ENCODE peak calls at places on chromosomes 2 and 18, in nine cellular contexts. N is BJ, W is heart right ventricle, U is cardiac fibroblast, Y is heart left ventricle, R is choroid plexus epithelial cell, I is upper lobe of right lung, O is stomach, P is brain microvascular endothelial cell. F is an unnamed sample.
A peak's percentile ranks its signal among the peaks of the same experiment; 100 is the strongest.

GRCh38 chr18:77089796-77090285 is 42.7 kb downstream of the MBP start:
- DNase-seq in N (no peak), W (no peak), U (no peak), Y (no peak), R (no peak), I (no peak), O (no peak), P (no peak), F (no peak)

GRCh38 chr2:163467206-163467605 is 268.6 kb downstream of the FIGN start:
- DNase-seq in N (no peak), W (no peak), U (no peak), Y (no peak), R (no peak), I (no peak), O (no peak), P (no peak), F (no peak)

GRCh38 chr2:217494572-217494971 is 508.2 kb downstream of the TNS1 start:
- DNase-seq in N (no peak), W (no peak), U (no peak), Y (no peak), R (no peak), I (no peak), O (no peak), P (no peak), F (no peak)

GRCh38 chr2:6773694-6774044 is 92.0 kb downstream of the CMPK2 start:
- DNase-seq in N (no peak), W (no peak), U (no peak), Y (no peak), R (no peak), I (no peak), O (no peak), P (no peak), F (no peak)

GRCh38 chr2:1564506-1564905 is 151.2 kb downstream of the TPO start:
- DNase-seq in N (no peak), W (peak; percentile 63), U (no peak), Y (peak; percentile 55), R (no peak), I (no peak), O (no peak), P (no peak), F (no peak)

GRCh38 chr2:60553992-60554648 is 666 bp upstream of the BCL11A start:
- DNase-seq in N (no peak), W (no peak), U (no peak), Y (no peak), R (peak; percentile 30), I (peak; percentile 81), O (no peak), P (no peak), F (no peak)

GRCh38 chr2:187985923-187986322 is 305.8 kb upstream of the GULP1 start:
- DNase-seq in N (no peak), W (no peak), U (peak; percentile 41), Y (no peak), R (peak; percentile 36), I (no peak), O (no peak), P (peak; percentile 15), F (peak; percentile 22)

GRCh38 chr2:105454801-105455485 is 56.1 kb upstream of the FHL2 start:
- DNase-seq in N (peak; percentile 59), W (no peak), U (peak; percentile 94), Y (no peak), R (peak; percentile 93), I (no peak), O (peak; percentile 52), P (peak; percentile 73), F (peak; percentile 93)

GRCh38 chr2:14634223-14634884 is 1.8 kb downstream of the LRATD1 start:
- DNase-seq in N (no peak), W (peak; percentile 71), U (peak; percentile 62), Y (peak; percentile 63), R (peak; percentile 60), I (peak; percentile 93), O (peak; percentile 93), P (peak; percentile 43), F (peak; percentile 92)

GRCh38 chr2:172674968-172675303 is 60.7 kb upstream of the RAPGEF4 start:
- DNase-seq in N (no peak), W (no peak), U (no peak), Y (no peak), R (no peak), I (no peak), O (no peak), P (no peak), F (no peak)

GRCh38 chr2:185245806-185246205 is 492.8 kb upstream of the FSIP2 start:
- DNase-seq in N (no peak), W (peak; percentile 5), U (no peak), Y (no peak), R (peak; percentile 12), I (no peak), O (no peak), P (peak; percentile 4), F (no peak)

GRCh38 chr18:23718243-23718720 is 29.0 kb downstream of the LAMA3 start:
- DNase-seq in N (no peak), W (no peak), U (peak; percentile 90), Y (no peak), R (peak; percentile 87), I (no peak), O (no peak), P (peak; percentile 91), F (peak; percentile 67)

GRCh38 chr18:62586148-62586774 is 63.4 kb downstream of the ZCCHC2 start:
- DNase-seq in N (peak; percentile 7), W (peak; percentile 84), U (peak; percentile 76), Y (peak; percentile 75), R (peak; percentile 83), I (peak; percentile 84), O (peak; percentile 60), P (peak; percentile 59), F (peak; percentile 61)

GRCh38 chr2:54556659-54557121 is 100.6 kb downstream of the SPTBN1 start:
- DNase-seq in N (no peak), W (no peak), U (peak; percentile 68), Y (no peak), R (peak; percentile 77), I (no peak), O (no peak), P (no peak), F (peak; percentile 74)

GRCh38 chr2:196372276-196372809 is 201.0 kb upstream of the STK17B start:
- DNase-seq in N (no peak), W (no peak), U (no peak), Y (no peak), R (no peak), I (no peak), O (no peak), P (no peak), F (no peak)

GRCh38 chr2:238280083-238280816 is 8.2 kb downstream of the PER2 start:
- DNase-seq in N (no peak), W (no peak), U (no peak), Y (no peak), R (no peak), I (no peak), O (no peak), P (no peak), F (no peak)

GRCh38 chr2:232315049-232315922 is 63.3 kb upstream of the ALPP start:
- DNase-seq in N (peak; percentile 52), W (peak; percentile 49), U (peak; percentile 72), Y (peak; percentile 63), R (peak; percentile 42), I (peak; percentile 75), O (peak; percentile 52), P (peak; percentile 59), F (peak; percentile 93)
- TF ChIP-seq CTCF in N (peak; percentile 11), W (no peak), U (peak; percentile 17), Y (no peak), R (no peak), I (peak; percentile 36), O (peak; percentile 8), P (peak; percentile 51), F (peak; percentile 11)

DNA sequence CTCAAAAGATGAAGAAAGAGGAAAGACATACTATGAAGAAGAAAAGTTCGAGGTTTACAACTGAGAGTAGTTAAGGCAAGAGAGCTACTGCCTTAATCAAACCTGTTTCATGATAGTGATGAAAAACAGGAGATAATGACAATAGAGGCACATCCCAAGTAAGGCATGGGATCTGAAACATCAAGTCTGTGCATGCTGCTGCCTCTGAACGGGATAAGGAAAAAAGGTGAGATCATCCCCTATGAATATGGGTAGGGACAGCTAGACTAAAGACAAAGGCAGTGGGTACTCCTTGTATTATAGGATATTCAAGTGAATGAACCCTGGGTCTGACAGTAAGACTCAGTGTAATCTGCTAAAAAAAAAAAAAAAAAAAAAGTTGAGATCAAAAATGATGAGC is 3.0 kb downstream of the EXOC6B start:
- DNase-seq in N (no peak), W (no peak), U (no peak), Y (no peak), R (no peak), I (no peak), O (no peak), P (no peak), F (no peak)
- H3K4me3 ChIP-seq in N (no peak overlapping the region), W (peak overlapping the region; percentile 98), U (no peak overlapping the region), Y (peak overlapping the region; percentile 81), R (no peak overlapping the region), I (no peak overlapping the region), O (no peak overlapping the region), P (no peak overlapping the region), F (no peak overlapping the region)

GRCh38 chr2:177149155-177149503 is 63.5 kb upstream of the HNRNPA3 start:
- DNase-seq in N (no peak), W (no peak), U (no peak), Y (no peak), R (no peak), I (no peak), O (no peak), P (no peak), F (no peak)
- TF ChIP-seq CTCF in N (no peak), W (no peak), U (no peak), Y (no peak), R (no peak), I (no peak), O (no peak), P (no peak), F (no peak)

GRCh38 chr18:75551071-75551470 is 123.6 kb upstream of the SMIM21 start:
- DNase-seq in N (no peak), W (no peak), U (no peak), Y (no peak), R (peak; percentile 5), I (no peak), O (no peak), P (no peak), F (no peak)

GRCh38 chr18:75554644-75555043 is 127.1 kb upstream of the SMIM21 start:
- DNase-seq in N (no peak), W (no peak), U (no peak), Y (no peak), R (no peak), I (no peak), O (no peak), P (no peak), F (no peak)

GRCh38 chr18:75553021-75553420 is 125.5 kb upstream of the SMIM21 start:
- DNase-seq in N (no peak), W (no peak), U (no peak), Y (no peak), R (no peak), I (no peak), O (no peak), P (no peak), F (no peak)

GRCh38 chr18:75558790-75559189 is 131.3 kb upstream of the SMIM21 start:
- DNase-seq in N (no peak), W (no peak), U (no peak), Y (no peak), R (no peak), I (no peak), O (no peak), P (no peak), F (no peak)

DNA sequence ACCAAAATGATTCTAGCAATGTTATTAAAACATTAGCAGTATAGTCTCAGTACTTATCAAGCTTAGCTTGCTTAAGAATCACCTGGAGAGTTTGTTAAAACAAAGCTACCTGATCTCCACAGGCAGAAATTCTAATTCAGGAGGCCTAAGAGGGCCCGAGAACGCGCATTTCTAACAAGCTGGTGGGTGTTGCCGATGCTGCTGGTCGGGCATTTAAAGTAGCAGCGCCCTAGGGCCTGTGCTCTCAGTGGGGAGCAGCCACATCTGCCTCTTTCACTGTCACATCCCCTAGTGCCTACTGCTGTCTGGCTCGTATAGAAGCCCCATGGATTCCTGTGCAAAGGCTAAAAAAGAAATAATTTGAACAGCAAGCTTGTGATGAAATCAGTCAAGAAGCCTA is 126.6 kb upstream of the SMIM21 start:
- DNase-seq in N (no peak), W (no peak), U (no peak), Y (no peak), R (no peak), I (no peak), O (no peak), P (no peak), F (no peak)
- H3K4me3 ChIP-seq in N (no peak overlapping the region), W (no peak overlapping the region), U (no peak overlapping the region), Y (no peak overlapping the region), R (no peak overlapping the region), I (no peak overlapping the region), O (no peak overlapping the region), P (no peak overlapping the region), F (no peak overlapping the region)

F was measured in foreskin fibroblast.